ENCODE peak calls at places on chromosomes 11 and 22, in seven cellular contexts. O is GM12878, J is PC-3, M is colonic mucosa, C is astrocyte, B is MM.1S, H is fibroblast of lung. Q is an unnamed sample. For H3K4me1, the result is how much of the 10 kb centered on the place peaks cover.

GRCh38 chr11:44899959-44900358 is 50.7 kb downstream of the TP53I11 start:
- DNase-seq in O (peak), J (peak), M (no peak), C (peak), B (peak), H (peak), Q (peak)

GRCh38 chr22:23712256-23712655 is 21.4 kb downstream of the RGL4 start:
- DNase-seq in O (no peak), J (no peak), M (no peak), C (no peak), B (no peak), H (no peak), Q (no peak)

GRCh38 chr11:122163420-122163819 is 47.4 kb upstream of the BLID start:
- DNase-seq in O (no peak), J (peak), M (no peak), C (peak), B (no peak), H (peak), Q (no peak)

GRCh38 chr11:109798521-109798920 is 294.7 kb upstream of the ZC3H12C start:
- DNase-seq in O (no peak), J (no peak), M (no peak), C (peak), B (no peak), H (peak), Q (no peak)

GRCh38 chr22:33381531-33382406 is 323.6 kb upstream of the SYN3 start:
- DNase-seq in O (no peak), J (no peak), M (no peak), C (no peak), B (no peak), H (no peak), Q (no peak)

GRCh38 chr11:86704710-86705109 is 32.3 kb upstream of the ME3 start:
- DNase-seq in O (no peak), J (no peak), M (no peak), C (no peak), B (no peak), H (no peak), Q (no peak)

GRCh38 chr22:40305625-40306024 is 40.7 kb upstream of the ADSL start:
- DNase-seq in O (no peak), J (no peak), M (no peak), C (no peak), B (no peak), H (no peak), Q (no peak)

GRCh38 chr11:20035701-20036601 is 124.3 kb downstream of the DBX1 start:
- DNase-seq in O (no peak), J (peak), M (no peak), C (peak), B (no peak), H (peak), Q (peak)

GRCh38 chr11:20670932-20671403 is 1.6 kb downstream of the NELL1 start:
- DNase-seq in O (no peak), J (no peak), M (no peak), C (no peak), B (no peak), H (no peak), Q (no peak)

GRCh38 chr11:36376888-36377758 is 81.0 kb downstream of the PRR5L start:
- DNase-seq in O (no peak), J (no peak), M (peak), C (peak), B (peak), H (peak), Q (peak)

GRCh38 chr11:10366568-10367331 is 61.9 kb downstream of the ADM start:
- DNase-seq in O (peak), J (peak), M (peak), C (peak), B (peak), H (peak), Q (peak)

GRCh38 chr11:131373326-131373725 is 2.9 kb downstream of the NTM start:
- DNase-seq in O (no peak), J (no peak), M (no peak), C (no peak), B (no peak), H (no peak), Q (no peak)

GRCh38 chr22:46993626-46994025 is 231.2 kb downstream of the TBC1D22A start:
- DNase-seq in O (no peak), J (no peak), M (no peak), C (no peak), B (no peak), H (no peak), Q (no peak)

GRCh38 chr11:67576742-67577475 is 6.7 kb upstream of the GSTP1 start:
- DNase-seq in O (no peak), J (no peak), M (no peak), C (no peak), B (no peak), H (no peak), Q (no peak)

GRCh38 chr11:12167098-12167999 is 57.0 kb downstream of the MICAL2 start:
- DNase-seq in O (no peak), J (peak), M (peak), C (peak), B (no peak), H (peak), Q (peak)

GRCh38 chr11:69131644-69132300 is 24.0 kb upstream of the SMIM38 start:
- DNase-seq in O (no peak), J (peak), M (peak), C (peak), B (peak), H (peak), Q (peak)

GRCh38 chr22:43094085-43094484 is 4.9 kb upstream of the TTLL1 start:
- DNase-seq in O (no peak), J (peak), M (peak), C (no peak), B (no peak), H (no peak), Q (no peak)

GRCh38 chr11:77155556-77156130 is 27.6 kb downstream of the MYO7A start:
- DNase-seq in O (no peak), J (no peak), M (no peak), C (no peak), B (no peak), H (no peak), Q (no peak)

GRCh38 chr22:32577591-32577990 is 103.0 kb downstream of the FBXO7 start:
- DNase-seq in O (no peak), J (no peak), M (no peak), C (no peak), B (no peak), H (no peak), Q (no peak)

GRCh38 chr11:35109827-35110226 is 29.1 kb upstream of the CD44 start:
- DNase-seq in O (no peak), J (no peak), M (no peak), C (no peak), B (no peak), H (no peak), Q (no peak)

GRCh38 chr11:117717485-117718314 is 79.3 kb downstream of the DSCAML1 start:
- DNase-seq in O (no peak), J (peak), M (peak), C (no peak), B (no peak), H (no peak), Q (no peak)

GRCh38 chr11:17077240-17077519 is 287 bp downstream of the RPS13 start:
- DNase-seq in O (no peak), J (no peak), M (no peak), C (no peak), B (no peak), H (no peak), Q (no peak)

GRCh38 chr22:21961886-21962654 is 9.4 kb upstream of the PPM1F start:
- DNase-seq in O (no peak), J (peak), M (peak), C (peak), B (no peak), H (peak), Q (peak)

GRCh38 chr22:36156119-36156514 is 4.4 kb downstream of the APOL3 start:
- DNase-seq in O (no peak), J (no peak), M (no peak), C (no peak), B (no peak), H (no peak), Q (no peak)
- H3K4me1 ChIP-seq in O (under half), J (under half), M (under half), C (under half), B (under half), H (under half), Q (half or more)

GRCh38 chr22:25160120-25160996 is 39.3 kb upstream of the CRYBB3 start:
- DNase-seq in O (no peak), J (no peak), M (no peak), C (no peak), B (no peak), H (no peak), Q (no peak)
- H3K9ac ChIP-seq in O (no peak), J (no peak), M (no peak), C (no peak), B (no peak), H (no peak), Q (no peak)

GRCh38 chr11:96875772-96876171 is 486.0 kb downstream of the JRKL start:
- DNase-seq in O (no peak), J (peak), M (no peak), C (no peak), B (no peak), H (no peak), Q (no peak)

DNA sequence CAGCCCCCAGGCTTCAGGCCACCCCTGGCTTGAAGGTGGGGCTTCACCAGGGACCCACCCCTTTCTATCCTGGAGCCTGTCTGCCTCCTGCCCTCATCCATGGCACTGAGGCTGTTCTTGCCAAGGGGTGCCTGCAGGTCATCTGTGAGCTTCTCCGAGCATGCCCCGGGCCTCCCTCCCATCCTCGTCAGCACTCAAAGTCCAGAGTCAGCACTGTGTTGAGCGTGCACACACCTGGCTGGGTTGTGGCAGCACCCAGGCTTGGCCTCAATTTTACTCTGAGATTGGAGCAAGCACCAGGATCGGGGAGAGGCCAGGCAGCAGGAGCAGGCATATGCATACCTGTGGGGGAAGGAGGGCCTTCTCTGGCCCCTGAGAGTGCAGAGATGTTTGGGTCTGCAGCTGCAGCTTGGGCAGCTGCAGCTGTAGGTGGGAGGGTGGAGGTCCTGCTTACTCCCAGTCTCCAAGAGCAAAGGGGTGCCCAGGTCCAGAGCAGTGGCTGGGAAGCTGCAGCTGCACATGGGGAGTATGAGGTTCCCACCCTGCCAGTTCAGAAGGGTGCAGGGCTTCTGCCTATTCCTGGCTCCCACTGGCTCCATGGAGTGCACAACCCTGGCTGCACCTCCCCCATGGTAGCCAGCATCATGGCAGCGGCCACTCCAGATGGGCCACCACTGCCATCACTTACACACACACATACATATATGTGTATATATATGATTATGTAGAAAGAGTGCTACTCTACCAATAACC is 488.7 kb downstream of the JRKL start:
- DNase-seq in O (no peak), J (no peak), M (no peak), C (no peak), B (no peak), H (no peak), Q (no peak)
- H3K4me1 ChIP-seq in O (under half), J (under half), M (under half), C (under half), B (under half), H (under half), Q (under half)

GRCh38 chr11:1156506-1157340 is 1.0 kb upstream of the MUC5AC start:
- DNase-seq in O (no peak), J (no peak), M (peak), C (no peak), B (no peak), H (no peak), Q (no peak)
- H3K9ac ChIP-seq in O (no peak), J (no peak), M (no peak), C (no peak), B (no peak), H (no peak), Q (no peak)

GRCh38 chr11:119623682-119624081 is 105.3 kb downstream of the NECTIN1 start:
- DNase-seq in O (no peak), J (no peak), M (no peak), C (no peak), B (no peak), H (no peak), Q (no peak)

GRCh38 chr11:119624102-119624615 is 104.8 kb downstream of the NECTIN1 start:
- DNase-seq in O (no peak), J (peak), M (no peak), C (no peak), B (no peak), H (no peak), Q (no peak)

GRCh38 chr11:119626197-119626909 is 102.6 kb downstream of the NECTIN1 start:
- DNase-seq in O (no peak), J (no peak), M (no peak), C (no peak), B (no peak), H (no peak), Q (no peak)

GRCh38 chr11:119626910-119627305 is 102.1 kb downstream of the NECTIN1 start:
- DNase-seq in O (no peak), J (no peak), M (no peak), C (no peak), B (no peak), H (no peak), Q (no peak)

GRCh38 chr11:119625206-119625988 is 103.6 kb downstream of the NECTIN1 start:
- DNase-seq in O (no peak), J (no peak), M (no peak), C (no peak), B (no peak), H (no peak), Q (no peak)
- H3K4me1 ChIP-seq in O (under half), J (under half), M (under half), C (under half), B (under half), H (under half), Q (under half)

Q was measured in adipocyte.